ENCODE peak calls at places on chromosome 1, in four cellular contexts. Z, Q, S and G are unnamed samples.

GRCh38 chr1:110645962-110646735 is 28.6 kb downstream of the KCNA3 start:
- DNase-seq in Z (no peak), Q (no peak), S (no peak), G (no peak)

GRCh38 chr1:15261155-15262002 is 14.4 kb downstream of the FHAD1 start:
- DNase-seq in Z (no peak), Q (peak; percentile 57), S (peak; percentile 68), G (no peak)

GRCh38 chr1:232987046-232987445 is 36.6 kb downstream of the NTPCR start:
- DNase-seq in Z (no peak), Q (no peak), S (no peak), G (no peak)

GRCh38 chr1:162905759-162906158 is 44.8 kb upstream of the CCDC190 start:
- DNase-seq in Z (no peak), Q (no peak), S (peak; percentile 7), G (peak; percentile 70)

GRCh38 chr1:55833452-55834160 is 618.4 kb upstream of the USP24 start:
- DNase-seq in Z (no peak), Q (no peak), S (no peak), G (no peak)

GRCh38 chr1:31793586-31794285 is 22.1 kb downstream of the SPOCD1 start:
- DNase-seq in Z (no peak), Q (no peak), S (no peak), G (no peak)

GRCh38 chr1:3306583-3307285 is 147.7 kb upstream of the ARHGEF16 start:
- DNase-seq in Z (no peak), Q (no peak), S (no peak), G (no peak)

GRCh38 chr1:212700892-212701819 is 1.5 kb upstream of the BATF3 start:
- DNase-seq in Z (no peak), Q (no peak), S (no peak), G (peak; percentile 15)

GRCh38 chr1:29122662-29122986 is 1.1 kb downstream of the TMEM200B start:
- DNase-seq in Z (no peak), Q (no peak), S (no peak), G (no peak)

GRCh38 chr1:155872527-155872926 is 13.2 kb downstream of the SYT11 start:
- DNase-seq in Z (no peak), Q (no peak), S (no peak), G (no peak)

GRCh38 chr1:54610601-54611580 is 12.4 kb downstream of the FAM151A start:
- DNase-seq in Z (no peak), Q (no peak), S (no peak), G (no peak)

GRCh38 chr1:33972676-33973395 is 109.0 kb downstream of the HMGB4 start:
- DNase-seq in Z (no peak), Q (no peak), S (no peak), G (no peak)

GRCh38 chr1:37250371-37250770 is 216.1 kb upstream of the GRIK3 start:
- DNase-seq in Z (no peak), Q (no peak), S (no peak), G (no peak)

GRCh38 chr1:12617901-12618660 is at the start of gene DHRS3:
- DNase-seq in Z (peak; percentile 90), Q (peak; percentile 61), S (peak; percentile 83), G (no peak)

GRCh38 chr1:228646717-228647522 is 88.4 kb upstream of the RHOU start:
- DNase-seq in Z (peak; percentile 23), Q (no peak), S (peak; percentile 48), G (peak; percentile 47)

GRCh38 chr1:55057956-55058298 is 18.6 kb downstream of the PCSK9 start:
- DNase-seq in Z (no peak), Q (no peak), S (no peak), G (no peak)

GRCh38 chr1:117014209-117014608 is 12.6 kb downstream of the CD101 start:
- DNase-seq in Z (no peak), Q (no peak), S (no peak), G (no peak)

GRCh38 chr1:234978397-234979291 is 150.0 kb downstream of the TOMM20 start:
- DNase-seq in Z (peak; percentile 80), Q (peak; percentile 63), S (peak; percentile 96), G (no peak)

GRCh38 chr1:107153033-107153432 is 12.2 kb downstream of the NTNG1 start:
- DNase-seq in Z (no peak), Q (no peak), S (peak; percentile 2), G (no peak)

GRCh38 chr1:154988053-154988954 is 5.1 kb upstream of the LENEP start:
- DNase-seq in Z (no peak), Q (no peak), S (no peak), G (no peak)

GRCh38 chr1:185813401-185813979 is 79.3 kb downstream of the HMCN1 start:
- DNase-seq in Z (peak; percentile 13), Q (peak; percentile 43), S (peak; percentile 24), G (peak; percentile 22)

GRCh38 chr1:161382214-161383019 is 14.7 kb upstream of the CFAP126 start:
- DNase-seq in Z (peak; percentile 33), Q (peak; percentile 45), S (peak; percentile 48), G (peak; percentile 68)

GRCh38 chr1:38885092-38885491 is 3.7 kb upstream of the GJA9 start:
- DNase-seq in Z (no peak), Q (no peak), S (no peak), G (no peak)

GRCh38 chr1:38889589-38889988 is 8.2 kb upstream of the GJA9 start:
- DNase-seq in Z (no peak), Q (no peak), S (no peak), G (no peak)

GRCh38 chr1:38892976-38893375 is 11.6 kb upstream of the GJA9 start:
- DNase-seq in Z (no peak), Q (no peak), S (no peak), G (no peak)

GRCh38 chr1:38891753-38892152 is 10.4 kb upstream of the GJA9 start:
- DNase-seq in Z (peak; percentile 58), Q (no peak), S (peak; percentile 61), G (no peak)

DNA sequence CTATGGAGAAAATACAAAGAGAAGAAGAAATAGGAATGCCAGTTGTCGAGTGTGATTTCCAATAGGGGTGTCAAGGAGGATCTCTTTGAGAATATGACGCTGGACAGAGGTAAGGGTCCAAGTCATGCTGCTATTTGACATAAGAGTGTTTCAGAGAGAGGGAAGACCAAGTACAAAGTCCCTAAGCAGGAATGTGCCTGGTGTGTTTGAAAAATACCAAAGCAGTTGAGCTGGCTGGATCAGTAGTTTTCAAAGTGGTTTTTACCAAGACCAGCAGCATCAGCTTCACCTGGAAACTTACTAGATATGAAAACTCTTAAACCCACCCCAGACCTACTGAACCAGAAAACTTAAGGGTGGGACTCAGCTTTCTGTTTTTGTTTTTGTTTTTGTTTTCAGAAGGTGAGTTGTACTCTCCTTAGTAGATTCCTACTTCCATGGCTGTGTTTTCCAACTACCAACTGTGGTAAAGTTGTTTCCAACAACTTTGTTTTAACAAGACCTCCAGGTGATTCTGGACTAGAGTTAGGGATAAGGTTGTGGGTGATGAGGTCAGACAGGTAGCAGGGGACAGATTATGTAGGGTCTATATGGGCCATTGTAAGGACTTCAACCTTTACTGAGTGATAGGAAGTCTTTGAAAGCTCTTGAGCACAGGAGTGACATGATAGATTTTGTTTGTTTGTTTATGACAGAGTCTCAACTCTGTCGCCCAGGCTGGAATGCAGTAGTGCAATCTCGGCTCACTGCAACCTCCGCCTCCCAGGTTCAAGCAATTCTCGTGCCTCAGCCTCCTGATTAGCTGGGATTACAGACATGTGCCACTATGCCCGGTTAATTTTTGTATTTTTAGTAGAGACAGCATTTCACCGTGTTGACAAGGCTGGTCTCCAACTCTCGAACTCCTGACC is 7.3 kb upstream of the GJA9 start:
- DNase-seq in Z (no peak), Q (no peak), S (peak; percentile 81), G (no peak)
- TF ChIP-seq REST in Z (no peak), Q (no peak), S (peak; percentile 75), G (no peak)

DNA sequence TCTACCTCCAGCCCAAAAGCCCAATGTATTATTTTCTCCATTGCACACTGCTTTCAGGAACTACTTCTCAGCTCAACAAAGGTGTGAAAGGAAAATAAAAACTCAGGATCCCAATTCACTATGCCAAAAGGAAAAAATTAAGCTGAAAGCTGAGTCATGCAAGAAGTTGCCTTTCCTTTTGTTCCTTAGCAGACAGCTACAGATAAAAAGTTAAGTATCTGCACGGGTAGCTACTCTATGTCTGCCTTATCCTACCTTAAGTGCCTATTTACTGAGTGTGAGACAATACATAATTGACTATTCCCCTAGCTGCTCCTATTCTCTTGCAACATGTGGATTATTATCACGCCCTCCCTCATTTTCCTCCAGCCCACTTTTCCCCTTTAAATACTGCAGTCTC is 84.1 kb downstream of the ADCY10 start:
- DNase-seq in Z (no peak), Q (no peak), S (no peak), G (no peak)
- TF ChIP-seq TCF7L2 in Z (no peak), Q (no peak), S (no peak), G (no peak)

DNA sequence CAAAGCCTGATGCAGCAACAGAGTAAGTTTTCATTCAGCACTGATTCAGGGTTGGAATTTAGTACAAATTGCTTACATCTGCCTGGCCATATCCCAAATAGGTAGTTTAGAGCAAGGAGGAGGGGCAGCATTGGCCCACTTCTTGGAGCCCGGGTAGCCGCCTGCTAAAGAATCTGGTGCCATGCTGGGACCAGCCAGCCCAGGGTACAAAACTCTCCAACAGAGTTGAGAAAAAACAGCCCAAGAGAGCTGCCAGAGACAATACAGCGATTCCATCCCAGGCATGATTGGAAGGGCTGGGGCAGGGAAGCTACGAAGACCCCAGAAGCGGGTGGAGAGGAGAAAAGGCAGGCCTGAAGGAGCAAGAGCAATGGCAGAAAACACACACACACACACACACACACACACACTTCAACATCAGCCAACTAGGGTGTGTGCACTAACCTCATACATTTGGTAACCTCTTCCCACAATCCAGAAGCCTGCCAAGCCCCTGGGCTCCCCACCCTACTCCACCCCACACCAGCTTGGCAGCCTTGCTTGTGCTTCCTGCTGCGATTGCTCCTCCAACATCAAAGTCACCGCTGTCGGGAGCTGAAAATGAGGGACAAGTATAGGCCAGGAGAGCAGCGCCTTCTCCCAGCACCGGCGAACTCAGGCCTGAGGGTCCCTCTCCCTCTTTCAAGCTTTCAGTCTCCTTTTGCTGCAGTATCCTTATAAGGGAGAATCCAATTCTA is 1.3 kb downstream of the PIK3C2B start:
- DNase-seq in Z (no peak), Q (no peak), S (peak; percentile 73), G (no peak)
- H3K27me3 ChIP-seq in Z (peaks cover 31% of the 10 kb centered on the region), Q (no peaks in the 10 kb centered on the region), S (no peaks in the 10 kb centered on the region), G (no peaks in the 10 kb centered on the region)

DNA sequence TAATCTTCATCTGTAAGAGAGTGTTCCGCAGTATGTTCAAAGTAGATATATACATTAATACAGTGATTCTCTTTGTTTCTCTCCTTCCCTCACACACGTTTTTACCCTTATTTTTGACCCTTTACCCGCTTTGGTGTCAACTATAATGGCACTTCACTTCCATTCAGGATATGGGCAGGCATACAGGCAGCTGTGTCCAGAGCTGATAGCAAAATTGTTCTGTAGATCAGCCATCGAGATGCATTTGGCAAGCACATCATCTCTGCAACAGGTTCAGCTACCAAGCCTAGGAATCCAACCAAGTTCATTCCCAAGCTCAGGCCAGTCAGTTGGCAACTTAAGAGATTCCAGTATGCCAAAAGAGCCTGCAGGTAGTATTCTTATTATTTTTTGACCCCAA is 74.8 kb downstream of the FNBP1L start:
- DNase-seq in Z (no peak), Q (no peak), S (no peak), G (no peak)
- TF ChIP-seq REST in Z (no peak), Q (no peak), S (no peak), G (no peak)